ENCODE peak calls at places on chromosomes 6 and 20, in seven cellular contexts. P is GM23248, U is right cardiac atrium, B is GM23338, Z is IMR-90, R is astrocyte, V is mesenchymal stem cell. M is an unnamed sample. For H3K4me1, the result is how much of the 10 kb centered on the place peaks cover.

GRCh38 chr6:45477785-45478184 is 100.1 kb upstream of the SUPT3H start:
- DNase-seq in P (no peak), U (no peak), V (no peak), B (no peak), R (no peak), Z (no peak), M (no peak)

GRCh38 chr6:159727717-159728440 is 573 bp downstream of the WTAP start:
- DNase-seq in U (no peak), P (peak), B (peak), Z (no peak), R (no peak), V (peak), M (no peak)

GRCh38 chr6:32843321-32843978 is 397 bp downstream of the PSMB8 start:
- DNase-seq in V (peak), Z (no peak), P (peak), U (peak), R (no peak), B (no peak), M (peak)

GRCh38 chr6:11771473-11772048 is 7.0 kb downstream of the ADTRP start:
- DNase-seq in U (no peak), P (peak), Z (peak), B (no peak), R (no peak), V (peak), M (no peak)

GRCh38 chr6:80366721-80367120 is 260.2 kb downstream of the BCKDHB start:
- DNase-seq in V (peak), U (peak), P (no peak), Z (peak), R (peak), B (no peak), M (no peak)

GRCh38 chr6:100633096-100633766 is 168.5 kb upstream of the SIM1 start:
- DNase-seq in R (peak), B (no peak), U (no peak), V (peak), Z (peak), P (peak), M (no peak)

GRCh38 chr6:164069352-164070022 is 655.0 kb downstream of the QKI start:
- DNase-seq in P (no peak), V (no peak), R (peak), B (no peak), Z (no peak), U (peak), M (peak)

GRCh38 chr6:17178301-17178700 is 76.5 kb downstream of the STMND1 start:
- DNase-seq in V (no peak), B (no peak), P (no peak), U (no peak), Z (no peak), R (no peak), M (no peak)

GRCh38 chr6:36962874-36963273 is 8.3 kb downstream of the PI16 start:
- DNase-seq in R (no peak), Z (peak), V (peak), U (peak), B (peak), P (peak), M (peak)

GRCh38 chr6:84688187-84688878 is 76.1 kb downstream of the TBX18 start:
- DNase-seq in V (no peak), Z (no peak), P (peak), R (peak), B (no peak), U (no peak), M (no peak)

GRCh38 chr20:3812259-3812681 is 8.1 kb upstream of the AP5S1 start:
- DNase-seq in Z (no peak), B (no peak), R (no peak), V (no peak), P (no peak), U (no peak), M (no peak)

GRCh38 chr6:170130201-170130621 is 160.7 kb downstream of the DLL1 start:
- DNase-seq in B (no peak), V (no peak), U (no peak), Z (no peak), P (no peak), R (no peak), M (peak)

GRCh38 chr6:30206152-30206551 is 7.1 kb downstream of the TRIM26 start:
- DNase-seq in B (no peak), Z (peak), U (no peak), V (peak), P (peak), R (no peak), M (no peak)

GRCh38 chr6:55543633-55544309 is 35.2 kb downstream of the HMGCLL1 start:
- DNase-seq in B (peak), V (no peak), U (no peak), Z (no peak), R (no peak), P (no peak), M (no peak)

GRCh38 chr6:1321715-1322114 is 9.8 kb downstream of the FOXQ1 start:
- DNase-seq in Z (peak), V (peak), P (peak), R (no peak), U (no peak), B (no peak), M (no peak)

GRCh38 chr6:8588176-8588575 is 152.8 kb upstream of the SLC35B3 start:
- DNase-seq in Z (no peak), P (no peak), B (no peak), V (no peak), U (no peak), R (no peak), M (no peak)

GRCh38 chr6:101434601-101435000 is 41.1 kb downstream of the GRIK2 start:
- DNase-seq in U (no peak), P (no peak), B (no peak), R (no peak), Z (no peak), V (no peak), M (no peak)

GRCh38 chr20:8132632-8133587 is 844 bp downstream of the PLCB1 start:
- DNase-seq in U (peak), P (peak), Z (no peak), V (peak), B (peak), R (no peak), M (peak)

GRCh38 chr20:6381887-6382286 is 259.1 kb upstream of the FERMT1 start:
- DNase-seq in R (peak), P (peak), Z (peak), U (no peak), B (peak), V (peak), M (no peak)

GRCh38 chr6:85015396-85015990 is 251.1 kb upstream of the TBX18 start:
- DNase-seq in Z (peak), U (peak), P (peak), R (peak), V (peak), B (peak), M (peak)

GRCh38 chr6:128731249-128732165 is 151.4 kb upstream of the LAMA2 start:
- DNase-seq in R (peak), V (peak), Z (peak), B (peak), P (peak), U (no peak), M (no peak)

GRCh38 chr6:106475280-106475679 is 114.8 kb downstream of the CRYBG1 start:
- DNase-seq in R (peak), B (no peak), P (peak), U (no peak), Z (no peak), V (no peak), M (no peak)

GRCh38 chr6:107576852-107577251 is 86.9 kb downstream of the SOBP start:
- DNase-seq in P (peak), V (peak), Z (peak), U (no peak), R (peak), B (no peak), M (no peak)

GRCh38 chr20:53028337-53029007 is 56.3 kb downstream of the TSHZ2 start:
- DNase-seq in B (no peak), R (peak), P (peak), Z (no peak), U (no peak), V (peak), M (no peak)

GRCh38 chr6:129500958-129501381 is 209.0 kb downstream of the ARHGAP18 start:
- DNase-seq in V (peak), B (peak), U (no peak), P (peak), R (peak), Z (peak), M (no peak)

GRCh38 chr6:6007311-6008113 is 787 bp upstream of the NRN1 start:
- DNase-seq in R (no peak), U (peak), B (peak), V (no peak), P (peak), Z (no peak), M (no peak)

GRCh38 chr6:48476257-48476656 is 365.3 kb upstream of the PTCHD4 start:
- DNase-seq in R (peak), Z (peak), U (no peak), V (peak), B (peak), P (peak), M (no peak)

GRCh38 chr6:24865161-24865560 is 66.4 kb upstream of the ARMH2 start:
- DNase-seq in U (no peak), R (no peak), Z (no peak), V (no peak), P (no peak), B (no peak), M (no peak)

DNA sequence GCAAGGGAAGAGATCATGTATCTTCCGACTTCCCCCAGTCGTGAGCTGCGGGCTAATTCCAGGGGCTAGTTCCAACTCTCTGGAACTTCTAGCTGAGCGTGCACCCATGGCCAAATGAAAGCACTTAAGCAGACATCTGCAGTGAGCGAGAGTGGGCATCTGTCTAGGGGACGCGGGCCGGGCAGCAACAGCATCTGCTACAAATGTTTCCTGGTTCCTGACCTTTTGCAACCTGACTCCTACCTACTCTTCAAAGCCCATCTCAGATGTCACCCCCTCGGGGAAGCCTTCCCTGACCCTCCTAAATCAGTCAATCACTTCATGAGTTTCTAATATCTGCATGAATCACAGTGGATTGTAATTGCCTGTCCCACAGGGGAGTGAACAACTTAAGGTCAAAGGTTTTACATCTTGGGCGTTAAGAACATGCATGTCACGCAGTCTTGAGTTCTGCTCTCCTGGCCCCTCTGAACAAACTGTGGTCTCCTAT is 141.9 kb downstream of the CEBPB start:
- DNase-seq in P (no peak), U (no peak), Z (no peak), R (no peak), V (no peak), B (no peak), M (no peak)
- H3K4me1 ChIP-seq in P (under half), U (under half), Z (under half), R (under half), V (under half), B (under half), M (under half)

DNA sequence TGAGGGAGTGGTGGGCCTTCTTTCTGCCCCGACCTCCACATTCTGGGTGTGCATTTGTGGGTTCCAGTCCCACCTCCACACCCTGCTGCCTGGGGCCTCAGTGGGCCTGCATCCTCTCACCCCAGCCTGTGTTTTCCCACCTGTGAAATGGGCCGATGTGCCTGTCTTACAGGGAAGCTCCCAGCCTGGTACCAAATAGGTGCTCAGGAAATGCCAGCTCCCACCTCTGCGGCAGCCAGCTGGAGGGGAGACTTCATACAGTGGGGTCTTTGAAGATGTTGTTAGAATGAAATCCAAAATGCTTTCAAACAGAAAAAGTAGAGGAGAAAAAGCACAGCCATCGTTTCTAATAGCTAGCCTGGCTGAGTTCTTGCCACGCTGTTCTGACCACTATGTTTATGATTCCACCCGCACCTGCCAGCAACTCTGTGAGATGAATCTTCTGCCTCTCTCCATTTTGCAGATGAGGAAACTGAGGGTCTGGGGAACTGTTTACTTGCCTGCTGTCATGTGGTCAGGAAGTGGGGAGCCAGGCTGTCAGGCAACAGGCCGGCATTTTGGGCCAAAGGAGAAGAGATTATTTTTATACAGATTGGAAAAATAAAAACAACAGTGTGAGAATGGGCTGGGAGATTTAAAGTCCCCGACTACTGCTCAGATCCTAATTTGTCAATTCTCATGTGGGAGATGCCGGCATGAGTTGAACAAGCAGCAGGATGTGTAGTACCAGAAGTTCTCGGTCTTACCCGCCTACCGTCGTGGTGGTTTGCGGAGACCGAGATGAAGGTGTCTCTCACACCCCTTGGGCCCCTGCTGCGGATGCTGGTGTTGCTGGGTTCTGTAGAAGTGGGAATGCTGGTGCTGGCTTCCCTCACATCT is 4.6 kb downstream of the TMEM181 start:
- DNase-seq in Z (no peak), U (no peak), B (no peak), P (no peak), R (no peak), V (no peak), M (no peak)
- H3K4me1 ChIP-seq in Z (under half), U (under half), B (under half), P (under half), R (under half), V (under half), M (under half)

DNA sequence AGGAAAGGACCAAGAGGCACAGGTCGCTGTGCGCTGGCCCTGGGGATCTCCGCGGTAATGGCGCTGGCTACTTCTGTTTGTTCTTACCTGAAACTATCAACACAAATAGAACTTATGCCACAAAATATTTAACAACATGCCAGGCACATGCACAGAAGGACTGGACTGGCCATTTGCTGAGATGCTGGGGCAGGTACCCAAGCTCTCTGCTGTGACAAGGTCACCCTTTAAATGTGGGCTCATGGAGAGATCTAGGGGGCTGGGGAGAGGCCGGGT is 28.0 kb upstream of the PXDC1 start:
- DNase-seq in B (no peak), P (no peak), V (no peak), U (no peak), R (no peak), Z (no peak), M (no peak)
- H3K4me1 ChIP-seq in B (under half), P (under half), V (under half), U (under half), R (under half), Z (under half), M (under half)

DNA sequence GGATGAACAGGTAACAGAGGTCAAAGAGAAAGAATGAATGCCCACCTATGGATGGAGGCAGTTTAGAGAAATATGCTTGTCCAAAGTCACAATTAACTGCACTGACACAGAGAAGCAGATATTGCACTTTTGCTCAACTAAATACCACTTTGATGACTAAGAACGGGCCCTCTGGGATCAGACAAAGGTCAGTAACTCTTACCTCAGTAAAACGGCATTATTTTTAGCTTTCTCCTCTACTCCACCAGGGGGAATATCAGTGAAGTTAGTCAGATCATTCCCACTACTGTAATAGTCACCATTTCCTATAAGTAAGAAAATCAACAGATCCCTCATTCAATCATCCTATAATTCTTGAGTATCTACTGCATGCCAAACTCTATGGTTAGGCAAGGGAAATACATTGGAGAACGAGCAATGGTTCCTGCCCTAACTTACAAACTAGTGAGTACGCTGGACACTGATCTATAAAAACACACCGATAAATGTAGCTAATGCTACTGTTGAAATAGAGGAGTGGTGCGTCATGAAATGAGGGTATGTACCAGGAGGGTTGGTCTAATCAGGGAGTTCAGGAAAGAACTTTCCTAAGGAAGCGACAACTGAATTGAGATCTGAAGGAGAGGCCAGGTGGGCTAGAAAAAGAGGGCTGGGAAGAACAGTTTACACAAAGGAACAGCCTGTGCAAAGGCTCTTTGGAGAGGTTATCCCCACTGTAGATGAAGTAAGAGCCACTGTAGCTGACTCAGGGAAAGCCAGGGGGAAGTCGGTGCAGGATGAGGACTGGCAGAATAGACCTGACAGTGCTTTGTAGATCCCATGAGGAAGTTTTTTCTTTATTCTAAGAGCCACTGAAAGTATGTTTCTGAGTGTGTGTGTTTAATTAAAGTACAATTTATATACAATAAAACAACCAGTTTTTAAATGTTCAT is 9.2 kb downstream of the ECI2 start:
- DNase-seq in P (peak), B (peak), U (no peak), Z (peak), V (peak), R (peak), M (no peak)
- H3K4me1 ChIP-seq in P (under half), B (under half), U (under half), Z (under half), V (under half), R (under half), M (under half)

GRCh38 chr6:149323353-149323752 is 5.8 kb downstream of the TAB2 start:
- DNase-seq in U (no peak), R (no peak), P (no peak), V (no peak), Z (no peak), B (no peak), M (no peak)

GRCh38 chr6:149323925-149324324 is 6.4 kb downstream of the TAB2 start:
- DNase-seq in U (no peak), B (peak), V (no peak), P (no peak), R (no peak), Z (no peak), M (no peak)

GRCh38 chr6:149328083-149328482 is 10.6 kb downstream of the TAB2 start:
- DNase-seq in U (no peak), B (no peak), P (no peak), V (no peak), Z (peak), R (no peak), M (no peak)

GRCh38 chr6:149324428-149324827 is 6.9 kb downstream of the TAB2 start:
- DNase-seq in B (no peak), V (no peak), R (no peak), Z (no peak), P (peak), U (no peak), M (no peak)

GRCh38 chr6:149325648-149326236 is 8.2 kb downstream of the TAB2 start:
- DNase-seq in P (no peak), U (no peak), B (no peak), Z (no peak), R (no peak), V (no peak), M (no peak)
- H3K4me1 ChIP-seq in P (under half), U (under half), B (half or more), Z (under half), R (under half), V (under half), M (half or more)